ENCODE peak calls at places on chromosomes 4 and X, in six cellular contexts. N is effector memory CD4-positive, alpha-beta T cell; Z is breast epithelium; P is upper lobe of right lung; C is lung; I is stomach. S is an unnamed sample.

GRCh38 chr4:39706334-39706733 is 8.4 kb downstream of the UBE2K start:
- DNase-seq in N (no peak), Z (peak; percentile 57), P (no peak), C (no peak), I (peak; percentile 77), S (peak; percentile 54)

GRCh38 chr4:53592128-53592527 is 842 bp upstream of the LNX1 start:
- DNase-seq in N (no peak), Z (no peak), P (no peak), C (no peak), I (no peak), S (no peak)

GRCh38 chr4:176988226-176988625 is 195.5 kb upstream of the VEGFC start:
- DNase-seq in N (no peak), Z (no peak), P (no peak), C (no peak), I (no peak), S (no peak)

GRCh38 chrX:153671589-153672530 is 1.8 kb downstream of the PNCK start:
- DNase-seq in N (no peak), Z (peak; percentile 9), P (no peak), C (no peak), I (no peak), S (no peak)

GRCh38 chr4:5469151-5469775 is 239.1 kb downstream of the EVC2 start:
- DNase-seq in N (no peak), Z (peak; percentile 20), P (no peak), C (no peak), I (no peak), S (no peak)

GRCh38 chr4:39526283-39526682 is 956 bp downstream of the UGDH start:
- DNase-seq in N (no peak), Z (no peak), P (no peak), C (no peak), I (no peak), S (no peak)

GRCh38 chrX:109732780-109733657 is at the start of gene ACSL4:
- DNase-seq in N (peak; percentile 77), Z (peak; percentile 53), P (peak; percentile 96), C (peak; percentile 87), I (peak; percentile 85), S (peak; percentile 92)

GRCh38 chrX:55039471-55039870 is 8.7 kb upstream of the ALAS2 start:
- DNase-seq in N (no peak), Z (no peak), P (no peak), C (no peak), I (no peak), S (no peak)

GRCh38 chr4:6928067-6928466 is 18.4 kb downstream of the TBC1D14 start:
- DNase-seq in N (no peak), Z (no peak), P (no peak), C (no peak), I (no peak), S (no peak)

GRCh38 chr4:87973283-87974169 is 2.0 kb upstream of the SPP1 start:
- DNase-seq in N (no peak), Z (no peak), P (no peak), C (no peak), I (peak; percentile 45), S (no peak)

GRCh38 chr4:185933078-185933581 is 121.1 kb upstream of the SORBS2 start:
- DNase-seq in N (no peak), Z (no peak), P (no peak), C (no peak), I (no peak), S (no peak)

GRCh38 chr4:7359302-7360063 is 75.2 kb downstream of the PSAPL1 start:
- DNase-seq in N (no peak), Z (no peak), P (peak; percentile 73), C (peak; percentile 83), I (no peak), S (no peak)

GRCh38 chrX:77426811-77427210 is 20.4 kb upstream of the FGF16 start:
- DNase-seq in N (no peak), Z (no peak), P (no peak), C (no peak), I (no peak), S (no peak)

GRCh38 chr4:152935138-152935537 is 985 bp upstream of the FHDC1 start:
- DNase-seq in N (no peak), Z (peak; percentile 61), P (no peak), C (no peak), I (peak; percentile 62), S (peak; percentile 69)

GRCh38 chrX:12898073-12898472 is 8.3 kb upstream of the TLR8 start:
- DNase-seq in N (no peak), Z (no peak), P (no peak), C (no peak), I (no peak), S (no peak)

GRCh38 chr4:52982246-52982950 is 120.3 kb downstream of the RASL11B start:
- DNase-seq in N (no peak), Z (no peak), P (no peak), C (no peak), I (no peak), S (no peak)

GRCh38 chr4:188976644-188977115 is 837.4 kb downstream of the TRIML1 start:
- DNase-seq in N (no peak), Z (no peak), P (no peak), C (no peak), I (no peak), S (no peak)

GRCh38 chrX:84187501-84188319 is at the start of gene RPS6KA6:
- DNase-seq in N (no peak), Z (peak; percentile 48), P (peak; percentile 64), C (no peak), I (no peak), S (peak; percentile 52)

GRCh38 chr4:99572527-99573240 is 1.9 kb upstream of the MTTP start:
- DNase-seq in N (no peak), Z (no peak), P (no peak), C (no peak), I (no peak), S (no peak)

GRCh38 chrX:49792376-49792775 is 36.7 kb upstream of the PAGE4 start:
- DNase-seq in N (no peak), Z (no peak), P (no peak), C (no peak), I (no peak), S (no peak)

GRCh38 chrX:100874240-100874798 is at the start of gene NOX1:
- DNase-seq in N (no peak), Z (no peak), P (no peak), C (no peak), I (no peak), S (no peak)

GRCh38 chr4:119729815-119730643 is 101.4 kb upstream of the PDE5A start:
- DNase-seq in N (no peak), Z (peak; percentile 55), P (no peak), C (no peak), I (peak; percentile 55), S (no peak)

GRCh38 chrX:1925053-1925481 is 310.2 kb downstream of the ASMT start:
- DNase-seq in N (no peak), Z (no peak), P (no peak), C (no peak), I (no peak), S (no peak)

GRCh38 chr4:94515365-94515764 is 63.6 kb downstream of the PDLIM5 start:
- DNase-seq in N (no peak), Z (no peak), P (no peak), C (no peak), I (no peak), S (no peak)

GRCh38 chrX:40484408-40485091 is 96.2 kb upstream of the ATP6AP2 start:
- DNase-seq in N (no peak), Z (no peak), P (no peak), C (no peak), I (no peak), S (no peak)

GRCh38 chr4:3029464-3029863 is 44.9 kb downstream of the HTT-AS start:
- DNase-seq in N (no peak), Z (no peak), P (no peak), C (no peak), I (no peak), S (no peak)

GRCh38 chr4:148730766-148731165 is 288.6 kb upstream of the NR3C2 start:
- DNase-seq in N (no peak), Z (no peak), P (no peak), C (no peak), I (no peak), S (no peak)

GRCh38 chr4:47217291-47217690 is 185.9 kb downstream of the GABRB1 start:
- DNase-seq in N (no peak), Z (no peak), P (no peak), C (no peak), I (no peak), S (no peak)

GRCh38 chr4:158170691-158171455 is 2.0 kb downstream of the GASK1B start:
- DNase-seq in N (no peak), Z (peak; percentile 57), P (peak; percentile 78), C (peak; percentile 44), I (no peak), S (peak; percentile 88)

GRCh38 chr4:6986067-6986780 is 56.9 kb upstream of the TADA2B start:
- DNase-seq in N (no peak), Z (no peak), P (no peak), C (no peak), I (no peak), S (no peak)

GRCh38 chr4:76426272-76426671 is 5.3 kb upstream of the CCDC158 start:
- DNase-seq in N (no peak), Z (no peak), P (no peak), C (no peak), I (no peak), S (no peak)
- H3K36me3 ChIP-seq in N (no peaks in the 10 kb centered on the region), Z (no peaks in the 10 kb centered on the region), P (no peaks in the 10 kb centered on the region), C (no peaks in the 10 kb centered on the region), I (no peaks in the 10 kb centered on the region), S (no peaks in the 10 kb centered on the region)

DNA sequence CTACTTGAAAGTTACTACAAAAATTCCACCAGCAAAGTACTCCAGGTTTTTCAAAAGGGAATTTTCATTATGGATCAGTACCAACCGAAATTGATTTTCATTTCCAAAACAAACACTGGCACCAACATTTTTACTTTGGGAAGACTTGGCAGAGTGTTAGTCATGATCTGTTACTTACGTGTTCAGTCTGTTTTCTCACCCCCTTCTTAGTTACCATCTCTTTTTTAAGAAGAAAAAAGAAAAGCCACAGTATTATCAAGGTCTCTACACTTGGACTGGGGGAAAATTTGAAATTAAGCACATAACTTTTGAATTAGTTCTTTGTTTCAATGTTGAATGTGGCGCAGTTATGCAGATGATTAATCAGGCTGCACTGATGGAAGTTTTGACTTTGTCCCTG is 27.5 kb downstream of the RBBP7 start:
- DNase-seq in N (no peak), Z (no peak), P (no peak), C (no peak), I (no peak), S (no peak)
- H3K36me3 ChIP-seq in N (peaks cover 40% of the 10 kb centered on the region), Z (peaks cover 6% of the 10 kb centered on the region), P (peaks cover 32% of the 10 kb centered on the region), C (peaks cover 26% of the 10 kb centered on the region), I (peaks cover 99% of the 10 kb centered on the region), S (no peaks in the 10 kb centered on the region)

GRCh38 chrX:96373047-96373355 is 311.6 kb upstream of the DIAPH2 start:
- DNase-seq in N (no peak), Z (no peak), P (no peak), C (no peak), I (no peak), S (no peak)
- H3K36me3 ChIP-seq in N (no peaks in the 10 kb centered on the region), Z (no peaks in the 10 kb centered on the region), P (no peaks in the 10 kb centered on the region), C (no peaks in the 10 kb centered on the region), I (no peaks in the 10 kb centered on the region), S (no peaks in the 10 kb centered on the region)

DNA sequence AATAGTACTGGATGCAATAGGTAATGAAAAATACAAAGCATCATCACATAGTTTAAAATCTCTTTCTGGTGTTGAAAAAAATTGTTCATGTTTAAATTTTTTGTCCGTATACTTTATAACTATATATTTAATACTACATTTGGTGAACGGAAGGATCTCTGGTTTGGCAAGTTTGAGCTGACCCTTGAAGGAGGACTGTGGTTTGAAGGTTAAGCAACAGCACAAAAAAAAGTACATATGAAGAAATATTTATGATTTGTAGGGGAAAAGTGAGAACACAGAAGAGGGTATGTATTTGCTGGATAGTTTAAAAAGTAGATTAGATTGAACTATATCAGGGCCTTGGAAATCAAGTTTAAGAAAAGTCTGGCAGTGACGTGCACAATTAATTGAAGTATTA is 13.3 kb downstream of the SRP72 start:
- DNase-seq in N (no peak), Z (no peak), P (no peak), C (no peak), I (no peak), S (no peak)
- H3K36me3 ChIP-seq in N (peaks cover 63% of the 10 kb centered on the region), Z (peaks cover 15% of the 10 kb centered on the region), P (peaks cover 98% of the 10 kb centered on the region), C (peaks cover 20% of the 10 kb centered on the region), I (peaks cover 100% of the 10 kb centered on the region), S (no peaks in the 10 kb centered on the region)

S was measured in Peyer's patch.